ENCODE peak calls at places on chromosomes 12 and 14, in six cellular contexts. Z, F, Y, X, A and G are unnamed samples.

GRCh38 chr14:21965042-21965441 is 291.4 kb upstream of the OR4E1 start:
- DNase-seq in Z (no peak), F (no peak), Y (no peak), X (no peak), A (peak), G (no peak)

GRCh38 chr12:79553863-79554574 is 136.7 kb downstream of the PAWR start:
- DNase-seq in Z (no peak), F (no peak), Y (no peak), X (no peak), A (no peak), G (no peak)

GRCh38 chr12:104190151-104190550 is 25.4 kb upstream of the TXNRD1 start:
- DNase-seq in Z (no peak), F (no peak), Y (no peak), X (no peak), A (no peak), G (no peak)

GRCh38 chr12:121124402-121125109 is 8.1 kb upstream of the P2RX7 start:
- DNase-seq in Z (no peak), F (peak), Y (no peak), X (no peak), A (no peak), G (no peak)

GRCh38 chr12:5684989-5685388 is 253.1 kb downstream of the NTF3 start:
- DNase-seq in Z (no peak), F (no peak), Y (no peak), X (no peak), A (no peak), G (no peak)

GRCh38 chr14:58871972-58872530 is 234.3 kb downstream of the DACT1 start:
- DNase-seq in Z (no peak), F (no peak), Y (no peak), X (no peak), A (no peak), G (no peak)

GRCh38 chr12:55957106-55957859 is 8.6 kb downstream of the PMEL start:
- DNase-seq in Z (no peak), F (no peak), Y (no peak), X (no peak), A (no peak), G (peak)

GRCh38 chr12:63862187-63863107 is 17.9 kb downstream of the SRGAP1 start:
- DNase-seq in Z (no peak), F (no peak), Y (no peak), X (no peak), A (peak), G (peak)

GRCh38 chr14:37591311-37591940 is 3.6 kb downstream of the FOXA1 start:
- DNase-seq in Z (peak), F (no peak), Y (no peak), X (no peak), A (peak), G (no peak)

GRCh38 chr14:96255501-96256366 is at the start of gene BDKRB1:
- DNase-seq in Z (no peak), F (peak), Y (no peak), X (no peak), A (no peak), G (no peak)

GRCh38 chr14:72519543-72519942 is 374.4 kb downstream of the DPF3 start:
- DNase-seq in Z (no peak), F (no peak), Y (peak), X (no peak), A (no peak), G (no peak)

GRCh38 chr12:61097991-61098580 is 1162.1 kb upstream of the USP15 start:
- DNase-seq in Z (peak), F (no peak), Y (no peak), X (no peak), A (no peak), G (no peak)

GRCh38 chr14:59139324-59139723 is 49.1 kb upstream of the DAAM1 start:
- DNase-seq in Z (no peak), F (no peak), Y (no peak), X (no peak), A (no peak), G (no peak)

GRCh38 chr12:95077341-95077740 is 3.9 kb upstream of the NR2C1 start:
- DNase-seq in Z (no peak), F (no peak), Y (no peak), X (no peak), A (no peak), G (no peak)

GRCh38 chr14:104747876-104748275 is 5.1 kb upstream of the SIVA1 start:
- DNase-seq in Z (no peak), F (no peak), Y (no peak), X (no peak), A (peak), G (no peak)

GRCh38 chr12:15605886-15606590 is 183.2 kb downstream of the EPS8 start:
- DNase-seq in Z (no peak), F (no peak), Y (no peak), X (no peak), A (no peak), G (no peak)

GRCh38 chr14:32657081-32657480 is 281.6 kb upstream of the NPAS3 start:
- DNase-seq in Z (no peak), F (peak), Y (no peak), X (no peak), A (no peak), G (no peak)

GRCh38 chr12:72006766-72007165 is 68.1 kb downstream of the TPH2 start:
- DNase-seq in Z (no peak), F (no peak), Y (no peak), X (no peak), A (no peak), G (no peak)